ENCODE peak calls at places on chromosomes 1 and 21, in five cellular contexts. X, Z, V, D and M are unnamed samples.

GRCh38 chr1:228345201-228345930 is 61.3 kb downstream of the TRIM11 start:
- DNase-seq in V (peak), X (no peak), D (no peak), Z (no peak), M (no peak)

GRCh38 chr21:44253832-44254700 is 7.6 kb downstream of the DNMT3L start:
- DNase-seq in Z (no peak), X (peak), D (no peak), V (no peak), M (no peak)

GRCh38 chr1:84621553-84621952 is 47.3 kb upstream of the CTBS start:
- DNase-seq in V (no peak), X (no peak), D (no peak), Z (no peak), M (no peak)

GRCh38 chr1:148309940-148310500 is 157.9 kb upstream of the NBPF11 start:
- DNase-seq in D (no peak), X (no peak), V (no peak), Z (no peak), M (no peak)

GRCh38 chr1:58816747-58817221 is 32.9 kb upstream of the JUN start:
- DNase-seq in Z (no peak), D (no peak), V (no peak), X (no peak), M (no peak)

GRCh38 chr1:98323396-98323795 is 338.1 kb upstream of the SNX7 start:
- DNase-seq in Z (no peak), X (peak), D (no peak), V (peak), M (no peak)

GRCh38 chr1:43451157-43451591 is 2.6 kb downstream of the HYI start:
- DNase-seq in Z (no peak), X (no peak), D (no peak), V (no peak), M (no peak)

GRCh38 chr21:40253112-40253511 is 385.9 kb downstream of the PCP4 start:
- DNase-seq in D (no peak), V (no peak), X (no peak), Z (no peak), M (no peak)

GRCh38 chr1:247077234-247077633 is 1.4 kb downstream of the ZNF670 start:
- DNase-seq in V (no peak), X (peak), D (no peak), Z (no peak), M (no peak)

DNA sequence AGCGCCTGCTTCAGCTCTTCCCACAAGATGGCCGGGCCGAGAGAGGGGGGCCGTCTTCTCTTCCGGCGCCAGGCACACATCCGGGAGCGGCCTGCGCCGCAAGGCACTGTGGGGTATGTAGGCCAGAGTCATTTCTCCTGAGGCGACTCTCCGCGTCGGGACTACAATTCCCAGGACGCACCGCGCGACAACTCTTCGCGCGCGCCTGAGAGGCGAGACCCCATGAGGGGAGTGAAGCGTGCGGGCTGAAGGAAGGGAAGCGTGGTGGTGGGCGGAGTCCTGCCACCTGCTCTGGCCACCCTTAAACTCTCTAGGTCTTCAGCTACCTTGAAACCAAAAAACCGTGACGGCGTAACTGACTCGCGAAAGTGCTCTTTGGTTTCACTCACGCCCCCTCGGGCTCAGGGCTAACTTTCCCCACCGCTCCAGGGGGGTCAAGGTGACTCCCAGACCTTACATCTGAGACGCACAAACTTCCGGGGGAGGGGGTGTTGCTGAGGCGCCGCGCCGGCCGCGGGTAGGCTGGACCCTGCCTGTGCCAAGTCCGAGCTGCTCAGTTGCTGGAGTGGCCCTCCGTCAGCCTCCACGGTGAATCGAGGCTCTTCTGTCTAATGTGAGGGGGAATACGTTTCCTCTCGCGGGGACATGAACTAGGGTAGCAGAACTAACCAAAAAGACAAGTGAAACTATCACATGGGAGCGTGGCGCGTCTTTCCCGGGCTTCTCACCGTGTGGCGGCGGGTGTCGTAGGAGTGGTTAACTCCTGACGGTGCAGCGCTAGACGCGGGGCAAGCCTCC is at the start of gene SERBP1:
- DNase-seq in D (peak), X (peak), V (peak), Z (peak), M (peak)
- TF ChIP-seq POLR2A in D (no peak), X (no peak), V (peak), Z (peak), M (no peak)

GRCh38 chr1:206685749-206686485 is 1.2 kb downstream of the MAPKAPK2 start:
- DNase-seq in Z (peak), X (peak), V (peak), D (peak), M (peak)
- TF ChIP-seq POLR2A in Z (peak), X (no peak), V (peak), D (no peak), M (no peak)

DNA sequence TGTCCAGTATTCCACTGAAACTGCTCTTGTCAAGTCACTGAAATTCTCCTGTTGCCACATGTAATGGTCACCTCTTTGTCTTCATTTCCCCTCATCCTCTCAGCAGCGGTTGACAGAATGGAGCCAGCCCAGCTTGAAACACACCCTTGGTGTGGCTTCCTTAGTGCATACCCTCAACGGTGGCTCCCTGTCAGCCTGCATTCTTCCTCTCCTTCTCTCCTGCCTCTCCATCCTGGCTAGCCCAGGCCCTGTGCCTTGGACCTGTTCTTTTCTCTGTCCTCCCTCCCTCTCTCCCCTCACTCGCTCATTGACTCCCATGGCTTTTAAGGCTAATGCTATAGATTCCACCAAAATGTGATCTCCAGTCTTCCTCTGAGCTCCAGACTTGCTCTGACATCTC is 3.7 kb downstream of the FCMR start:
- DNase-seq in V (no peak), D (no peak), Z (no peak), X (no peak), M (no peak)
- TF ChIP-seq POLR2A in V (no peak), D (no peak), Z (no peak), X (no peak), M (no peak)

GRCh38 chr1:81111818-81112217 is 688.9 kb upstream of the ADGRL2 start:
- DNase-seq in D (no peak), Z (no peak), V (no peak), X (peak), M (peak)
- TF ChIP-seq POLR2A in D (no peak), Z (no peak), V (no peak), X (no peak), M (no peak)

GRCh38 chr21:28771790-28772501 is 220.7 kb downstream of the LTN1 start:
- DNase-seq in X (no peak), V (no peak), Z (no peak), D (no peak), M (no peak)
- TF ChIP-seq POLR2A in X (no peak), V (no peak), Z (no peak), D (no peak), M (no peak)

DNA sequence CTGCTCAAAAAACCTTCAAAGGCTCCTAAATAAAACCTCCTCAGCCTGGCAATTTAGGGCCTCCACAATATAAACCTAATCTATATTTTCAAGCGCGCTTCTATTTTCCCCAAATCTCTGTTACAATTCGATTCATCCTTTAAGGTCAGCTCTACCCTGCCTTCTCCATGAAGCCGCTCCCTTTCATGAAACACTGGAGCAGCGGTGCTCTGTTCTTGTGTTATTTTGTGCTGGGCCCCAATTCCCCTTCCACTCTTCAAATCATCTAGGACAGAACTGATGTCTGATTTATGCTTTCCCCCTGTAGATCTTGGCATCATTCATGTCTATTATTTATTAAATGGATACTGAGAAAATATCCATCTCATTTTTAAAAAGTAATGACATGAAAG is 6.9 kb downstream of the ERRFI1 start:
- DNase-seq in V (no peak), D (no peak), Z (no peak), X (no peak), M (no peak)
- TF ChIP-seq POLR2A in V (no peak), D (no peak), Z (no peak), X (no peak), M (no peak)